ENCODE peak calls at places on chromosomes 6 and 20, in six cellular contexts. Q, N, U, O, G and K are unnamed samples. For H3K4me1 and H3K9me3, the result is how much of the 10 kb centered on the place peaks cover.

GRCh38 chr6:135686784-135687301 is 164.7 kb upstream of the PDE7B start:
- DNase-seq in O (no peak), N (no peak), G (no peak), U (no peak), Q (no peak), K (no peak)

GRCh38 chr20:35866446-35867202 is 87.7 kb downstream of the SCAND1 start:
- DNase-seq in Q (no peak), G (no peak), O (no peak), N (no peak), U (no peak), K (no peak)

GRCh38 chr6:165231581-165232276 is 77.7 kb downstream of the C6orf118 start:
- DNase-seq in O (peak), Q (peak), N (no peak), U (no peak), G (peak), K (no peak)

GRCh38 chr20:19397676-19398075 is 185.2 kb downstream of the SLC24A3 start:
- DNase-seq in Q (peak), G (no peak), N (no peak), O (no peak), U (no peak), K (no peak)

GRCh38 chr6:108619431-108620197 is 58.9 kb downstream of the FOXO3 start:
- DNase-seq in N (no peak), O (no peak), G (no peak), U (no peak), Q (peak), K (no peak)

GRCh38 chr20:14406495-14406894 is 69.1 kb upstream of the FLRT3 start:
- DNase-seq in O (peak), U (no peak), G (no peak), N (no peak), Q (no peak), K (no peak)

GRCh38 chr20:48933017-48933766 is 11.7 kb downstream of the ARFGEF2 start:
- DNase-seq in N (no peak), Q (no peak), U (no peak), G (no peak), O (no peak), K (no peak)

GRCh38 chr20:13865825-13866351 is 81.1 kb downstream of the NDUFAF5 start:
- DNase-seq in N (no peak), G (no peak), O (no peak), Q (no peak), U (no peak), K (no peak)

GRCh38 chr20:25058797-25059486 is 1.0 kb upstream of the ACSS1 start:
- DNase-seq in N (no peak), O (peak), Q (no peak), U (no peak), G (no peak), K (no peak)

GRCh38 chr6:35011096-35012041 is 122.3 kb downstream of the ANKS1A start:
- DNase-seq in N (no peak), Q (no peak), O (no peak), G (no peak), U (no peak), K (no peak)

GRCh38 chr6:111087106-111087835 is at the start of gene SLC16A10:
- DNase-seq in U (peak), G (peak), O (peak), Q (no peak), N (peak), K (peak)

GRCh38 chr20:10113746-10114145 is 79.0 kb downstream of the ANKEF1 start:
- DNase-seq in G (no peak), U (no peak), Q (no peak), N (no peak), O (no peak), K (no peak)

GRCh38 chr6:101393291-101394251 is at the start of gene GRIK2:
- DNase-seq in O (peak), Q (no peak), U (peak), N (peak), G (peak), K (no peak)

GRCh38 chr6:46273911-46274310 is 103.1 kb upstream of the ENPP5 start:
- DNase-seq in O (no peak), U (no peak), N (peak), Q (no peak), G (no peak), K (no peak)

DNA sequence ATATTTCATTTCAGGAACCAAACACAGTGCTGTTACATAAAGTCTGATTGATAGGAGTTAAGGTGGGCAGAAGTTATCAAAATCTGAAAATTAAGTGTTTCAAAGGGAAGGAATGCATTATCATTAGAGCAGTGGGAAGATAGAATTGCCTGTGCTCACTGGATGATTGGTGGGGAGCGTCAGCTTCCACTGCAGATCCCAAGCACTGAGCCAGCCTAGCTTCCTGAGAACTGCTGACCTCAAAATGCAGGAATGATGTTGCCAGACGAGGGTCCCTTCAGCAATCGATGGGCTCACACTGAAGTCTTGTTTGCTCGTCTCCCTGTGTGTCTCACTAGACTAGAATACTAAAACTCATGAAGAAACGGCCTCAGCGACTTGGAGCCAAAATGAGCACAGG is 110.0 kb upstream of the PHACTR1 start:
- DNase-seq in Q (no peak), G (no peak), U (no peak), N (no peak), O (no peak), K (no peak)
- H3K4me1 ChIP-seq in Q (half or more), G (under half), U (under half), N (under half), O (under half), K (under half)

DNA sequence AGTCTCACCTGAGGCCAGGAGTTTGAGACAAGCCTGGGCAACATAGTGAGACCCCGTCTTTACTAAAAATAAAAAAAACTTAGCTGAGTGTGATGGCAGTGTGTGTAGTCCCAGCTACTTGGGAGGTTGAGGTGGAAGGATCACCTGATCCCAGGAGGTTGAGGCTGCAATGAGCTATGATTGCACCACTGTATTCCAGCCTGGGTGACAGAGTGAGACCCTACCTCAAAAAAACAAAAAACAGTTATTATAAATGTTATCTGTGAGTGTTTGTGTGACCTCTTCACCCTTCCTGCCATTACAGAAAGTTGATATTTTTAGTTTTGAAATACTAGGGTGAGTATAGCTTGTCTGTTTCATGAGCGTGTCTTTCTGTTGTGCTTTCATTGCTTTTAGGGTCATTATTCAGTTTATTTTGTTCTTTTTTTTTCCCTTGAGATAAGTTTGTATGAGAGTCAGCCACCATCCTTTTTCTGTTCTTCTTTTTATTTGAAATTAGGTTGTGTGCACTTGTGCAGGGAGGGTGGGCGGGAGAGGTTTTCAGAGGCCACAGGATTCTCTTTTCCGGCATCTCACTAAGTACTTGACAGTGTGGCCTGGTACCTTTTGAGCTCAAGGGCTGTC is 26.2 kb downstream of the CDYL start:
- DNase-seq in G (no peak), U (no peak), Q (peak), O (no peak), N (no peak), K (no peak)
- H3K9me3 ChIP-seq in G (under half), U (under half), Q (under half), O (under half), N (under half), K (under half)

GRCh38 chr6:42440027-42440426 is 11.7 kb downstream of the TRERF1 start:
- DNase-seq in G (no peak), Q (no peak), N (no peak), U (peak), O (no peak), K (no peak)
- H3K4me1 ChIP-seq in G (under half), Q (under half), N (under half), U (under half), O (under half), K (under half)

GRCh38 chr20:55456316-55456940 is 548.9 kb downstream of the CBLN4 start:
- DNase-seq in U (no peak), N (no peak), Q (no peak), O (no peak), G (no peak), K (no peak)
- H3K9me3 ChIP-seq in U (under half), N (under half), Q (under half), O (under half), G (under half), K (under half)